ENCODE peak calls at places on chromosomes 7 and 10, in nine cellular contexts. A, R, X, T, V, N, M, E and O are unnamed samples.

GRCh38 chr7:90629306-90629918 is 33.3 kb downstream of the CDK14 start:
- DNase-seq in A (no peak), R (no peak), X (peak; percentile 39), T (no peak), V (no peak), N (no peak), M (peak; percentile 28), E (peak; percentile 45), O (no peak)

GRCh38 chr10:131751827-131752775 is 148.7 kb upstream of the PPP2R2D start:
- DNase-seq in A (no peak), R (no peak), X (no peak), T (no peak), V (no peak), N (no peak), M (no peak), E (no peak), O (no peak)

GRCh38 chr7:4993471-4993870 is 34.5 kb upstream of the MMD2 start:
- DNase-seq in A (no peak), R (no peak), X (no peak), T (no peak), V (no peak), N (no peak), M (no peak), E (no peak), O (no peak)

GRCh38 chr10:47286116-47286505 is 13.9 kb upstream of the GDF10 start:
- DNase-seq in A (no peak), R (no peak), X (no peak), T (peak; percentile 37), V (no peak), N (no peak), M (no peak), E (no peak), O (no peak)

GRCh38 chr7:130356121-130356759 is 11.6 kb downstream of the CPA5 start:
- DNase-seq in A (peak; percentile 60), R (peak; percentile 80), X (peak; percentile 43), T (peak; percentile 60), V (peak; percentile 50), N (peak; percentile 49), M (peak; percentile 61), E (no peak), O (peak; percentile 87)

GRCh38 chr7:16326099-16326498 is 95.2 kb downstream of the CRPPA start:
- DNase-seq in A (no peak), R (no peak), X (no peak), T (no peak), V (no peak), N (no peak), M (no peak), E (no peak), O (no peak)

GRCh38 chr7:37990337-37990736 is 69.9 kb downstream of the EPDR1 start:
- DNase-seq in A (no peak), R (no peak), X (no peak), T (no peak), V (no peak), N (no peak), M (peak; percentile 61), E (no peak), O (no peak)

GRCh38 chr10:16756561-16757221 is 60.5 kb downstream of the RSU1 start:
- DNase-seq in A (no peak), R (no peak), X (no peak), T (no peak), V (no peak), N (no peak), M (no peak), E (no peak), O (no peak)

GRCh38 chr10:107971411-107971810 is 806.9 kb upstream of the SORCS1 start:
- DNase-seq in A (no peak), R (no peak), X (no peak), T (no peak), V (no peak), N (no peak), M (no peak), E (no peak), O (no peak)

GRCh38 chr7:94022550-94022949 is 18.4 kb upstream of the BET1 start:
- DNase-seq in A (no peak), R (no peak), X (no peak), T (no peak), V (no peak), N (no peak), M (no peak), E (no peak), O (no peak)

GRCh38 chr10:69497611-69498390 is 46.5 kb downstream of the TSPAN15 start:
- DNase-seq in A (no peak), R (no peak), X (peak; percentile 35), T (peak; percentile 69), V (no peak), N (no peak), M (no peak), E (no peak), O (no peak)

GRCh38 chr10:99964791-99965190 is 45.0 kb downstream of the DNMBP start:
- DNase-seq in A (no peak), R (no peak), X (no peak), T (no peak), V (no peak), N (no peak), M (no peak), E (no peak), O (no peak)

GRCh38 chr7:42790196-42790595 is 121.7 kb downstream of the C7orf25 start:
- DNase-seq in A (no peak), R (no peak), X (no peak), T (no peak), V (no peak), N (no peak), M (no peak), E (no peak), O (no peak)

GRCh38 chr7:87202705-87203104 is 16.8 kb downstream of the TMEM243 start:
- DNase-seq in A (no peak), R (no peak), X (no peak), T (no peak), V (no peak), N (no peak), M (no peak), E (no peak), O (no peak)
- TF ChIP-seq POLR2A in A (no peak), R (no peak), X (no peak), T (no peak), V (no peak), N (no peak), M (no peak), E (no peak), O (no peak)

DNA sequence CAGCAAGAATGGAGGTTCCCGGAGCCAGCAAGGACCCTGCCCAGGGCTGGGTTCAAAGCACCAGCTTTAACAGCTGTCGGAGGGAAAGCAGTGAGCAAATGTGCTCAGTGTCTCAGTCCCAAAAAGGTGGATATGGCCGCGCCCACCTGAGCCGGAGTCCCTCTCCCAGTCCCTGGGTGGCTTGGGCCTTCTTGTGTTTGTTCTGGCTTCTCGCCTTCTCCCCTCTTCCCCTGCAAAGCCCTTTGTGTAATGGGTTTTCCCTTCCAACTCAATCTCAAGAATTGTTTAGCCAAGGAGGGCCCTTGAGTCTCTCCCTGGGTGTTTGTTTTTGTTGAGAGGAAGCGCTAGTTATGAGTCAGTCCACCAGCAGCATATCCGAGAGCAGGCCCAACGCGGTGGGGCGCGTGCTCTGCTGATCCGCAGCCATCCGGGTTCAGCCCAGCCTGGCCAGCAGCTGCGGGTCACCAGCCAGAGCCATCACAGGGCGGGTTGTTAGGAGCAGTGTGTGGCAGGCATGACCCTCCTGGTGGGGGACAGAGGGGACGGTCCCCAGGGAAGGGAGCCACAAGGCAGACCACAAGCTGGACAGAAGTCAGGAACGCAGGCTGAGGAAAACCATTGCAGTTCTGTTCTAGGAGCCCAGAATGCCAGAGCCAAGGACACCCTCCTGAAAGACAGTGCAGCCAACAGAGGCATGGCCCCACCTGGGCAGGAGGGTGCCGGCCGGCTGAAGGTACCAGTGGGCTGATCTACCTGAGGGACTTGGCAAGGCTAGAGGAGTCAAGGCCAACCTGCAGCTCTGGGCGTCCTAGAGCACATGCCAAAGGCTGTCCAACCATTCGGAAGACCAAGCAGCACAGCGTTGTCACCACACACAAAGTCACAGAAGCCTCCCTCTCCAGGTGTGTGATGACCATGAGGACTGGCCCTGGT is 21.3 kb downstream of the CALML3 start:
- DNase-seq in A (peak; percentile 44), R (no peak), X (no peak), T (peak; percentile 74), V (peak; percentile 35), N (no peak), M (no peak), E (no peak), O (peak; percentile 44)
- TF ChIP-seq POLR2A in A (no peak), R (no peak), X (no peak), T (no peak), V (peak; percentile 49), N (no peak), M (no peak), E (no peak), O (no peak)

GRCh38 chr10:102645741-102646609 is 1.7 kb downstream of the TRIM8 start:
- DNase-seq in A (peak; percentile 90), R (peak; percentile 92), X (peak; percentile 87), T (peak; percentile 96), V (peak; percentile 87), N (no peak), M (peak; percentile 89), E (peak; percentile 69), O (peak; percentile 79)
- TF ChIP-seq POLR2A in A (no peak), R (peak; percentile 25), X (peak; percentile 68), T (peak; percentile 39), V (peak; percentile 71), N (no peak), M (no peak), E (peak; percentile 80), O (peak; percentile 34)

GRCh38 chr7:99141756-99142726 is 1.9 kb downstream of the SMURF1 start:
- DNase-seq in A (peak; percentile 66), R (peak; percentile 74), X (peak; percentile 69), T (peak; percentile 86), V (peak; percentile 76), N (peak; percentile 33), M (peak; percentile 53), E (no peak), O (peak; percentile 32)
- TF ChIP-seq POLR2A in A (no peak), R (no peak), X (peak; percentile 68), T (no peak), V (no peak), N (peak; percentile 47), M (no peak), E (no peak), O (peak; percentile 28)

DNA sequence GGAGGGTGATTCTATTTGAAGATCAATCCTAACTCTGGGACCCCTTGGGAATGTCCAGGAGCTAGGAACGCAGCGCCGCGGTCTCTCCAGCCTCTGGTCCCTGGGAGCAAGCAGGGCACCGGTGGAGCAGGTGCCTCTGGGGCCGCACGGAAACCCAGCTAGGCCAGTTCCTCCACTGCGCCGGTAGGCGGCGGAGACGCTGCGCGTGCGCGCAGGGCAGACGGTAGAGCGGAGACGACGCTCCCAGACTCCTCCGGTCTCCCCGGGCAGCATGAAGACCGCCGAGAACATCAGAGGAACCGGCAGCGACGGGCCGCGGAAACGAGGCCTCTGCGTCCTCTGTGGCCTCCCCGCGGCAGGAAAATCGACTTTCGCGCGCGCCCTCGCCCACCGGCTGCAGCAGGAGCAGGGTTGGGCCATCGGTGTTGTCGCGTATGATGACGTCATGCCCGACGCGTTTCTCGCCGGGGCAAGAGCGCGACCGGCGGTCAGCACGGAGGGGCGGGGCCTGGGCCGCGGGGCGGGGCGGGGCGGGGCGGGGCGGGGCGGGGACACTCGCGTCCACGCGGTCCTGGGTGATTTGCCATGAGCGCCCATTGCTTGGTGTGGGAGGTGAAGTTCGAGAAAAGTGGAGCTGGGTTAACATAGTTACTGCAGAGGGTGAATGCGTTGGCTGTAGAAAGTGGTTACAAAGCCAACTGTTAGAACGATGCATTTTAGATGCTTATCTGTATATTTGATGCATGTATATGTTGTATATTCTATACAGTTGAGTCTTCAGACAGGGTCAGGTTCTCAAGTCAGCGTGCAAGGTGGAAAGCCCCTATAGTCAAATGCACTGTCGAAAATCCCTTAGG is at the start of gene PSTK:
- DNase-seq in A (peak; percentile 91), R (peak; percentile 91), X (peak; percentile 92), T (peak; percentile 91), V (peak; percentile 93), N (peak; percentile 69), M (peak; percentile 91), E (peak; percentile 66), O (peak; percentile 75)
- TF ChIP-seq POLR2A in A (no peak), R (no peak), X (peak; percentile 80), T (no peak), V (peak; percentile 78), N (peak; percentile 97), M (peak; percentile 66), E (peak; percentile 97), O (peak; percentile 55)